ENCODE peak calls at places on chromosomes 16 and 17, in ten cellular contexts. J, G, Q, O, D, T, K, R, A and C are unnamed samples.

GRCh38 chr16:17437142-17437720 is 33.5 kb downstream of the XYLT1 start:
- DNase-seq in J (no peak), G (no peak), Q (no peak), O (no peak), D (peak; percentile 7), T (no peak), K (no peak), R (no peak), A (no peak), C (no peak)

GRCh38 chr17:37708616-37709212 is 36.1 kb downstream of the HNF1B start:
- DNase-seq in J (no peak), G (no peak), Q (peak; percentile 98), O (no peak), D (no peak), T (no peak), K (no peak), R (no peak), A (no peak), C (no peak)

GRCh38 chr17:79950711-79951110 is 85.0 kb downstream of the TBC1D16 start:
- DNase-seq in J (peak; percentile 85), G (peak; percentile 62), Q (no peak), O (no peak), D (no peak), T (no peak), K (no peak), R (no peak), A (no peak), C (no peak)

GRCh38 chr17:2337152-2337810 is at the start of gene SGSM2:
- DNase-seq in J (peak; percentile 77), G (peak; percentile 67), Q (peak; percentile 50), O (peak; percentile 65), D (peak; percentile 63), T (peak; percentile 95), K (peak; percentile 89), R (no peak), A (peak; percentile 71), C (peak; percentile 95)

GRCh38 chr16:47777191-47777590 is 316.1 kb downstream of the PHKB start:
- DNase-seq in J (no peak), G (no peak), Q (no peak), O (no peak), D (peak; percentile 70), T (no peak), K (no peak), R (no peak), A (no peak), C (no peak)

GRCh38 chr16:15643453-15644305 is 725 bp upstream of the MARF1 start:
- DNase-seq in J (no peak), G (peak; percentile 4), Q (peak; percentile 49), O (no peak), D (peak; percentile 73), T (no peak), K (no peak), R (peak; percentile 23), A (no peak), C (no peak)

GRCh38 chr17:44741316-44741715 is 17.5 kb upstream of the ADAM11 start:
- DNase-seq in J (no peak), G (no peak), Q (no peak), O (no peak), D (no peak), T (no peak), K (no peak), R (no peak), A (no peak), C (no peak)

GRCh38 chr17:41538565-41538991 is 10.5 kb upstream of the KRT19 start:
- DNase-seq in J (no peak), G (no peak), Q (no peak), O (no peak), D (peak; percentile 26), T (no peak), K (no peak), R (no peak), A (no peak), C (no peak)

GRCh38 chr17:77555741-77556291 is 402.7 kb upstream of the TNRC6C start:
- DNase-seq in J (peak; percentile 31), G (no peak), Q (peak; percentile 23), O (peak; percentile 30), D (peak; percentile 48), T (no peak), K (no peak), R (no peak), A (no peak), C (no peak)

GRCh38 chr17:75267403-75268232 is 3.4 kb downstream of the MIF4GD start:
- DNase-seq in J (peak; percentile 57), G (no peak), Q (peak; percentile 20), O (no peak), D (no peak), T (no peak), K (no peak), R (no peak), A (no peak), C (no peak)
- TF ChIP-seq CTCF in J (peak; percentile 24), G (peak; percentile 35), Q (no peak), O (no peak), D (no peak), T (no peak), K (no peak), R (no peak), A (no peak), C (no peak)

GRCh38 chr16:75264531-75264998 is 13.1 kb upstream of the BCAR1 start:
- DNase-seq in J (no peak), G (no peak), Q (no peak), O (no peak), D (peak; percentile 78), T (no peak), K (no peak), R (no peak), A (no peak), C (no peak)

GRCh38 chr16:75267631-75268264 is 16.3 kb upstream of the BCAR1 start:
- DNase-seq in J (no peak), G (no peak), Q (peak; percentile 76), O (peak; percentile 76), D (no peak), T (peak; percentile 40), K (no peak), R (no peak), A (no peak), C (no peak)

GRCh38 chr16:75264999-75265910 is 13.8 kb upstream of the BCAR1 start:
- DNase-seq in J (no peak), G (no peak), Q (peak; percentile 75), O (peak; percentile 68), D (no peak), T (no peak), K (peak; percentile 53), R (no peak), A (no peak), C (no peak)

GRCh38 chr16:75266738-75267630 is 15.6 kb upstream of the BCAR1 start:
- DNase-seq in J (no peak), G (no peak), Q (no peak), O (no peak), D (no peak), T (no peak), K (no peak), R (no peak), A (no peak), C (no peak)

GRCh38 chr16:75265911-75266701 is 14.7 kb upstream of the BCAR1 start:
- DNase-seq in J (peak; percentile 95), G (peak; percentile 88), Q (peak; percentile 89), O (peak; percentile 84), D (peak; percentile 79), T (peak; percentile 96), K (peak; percentile 94), R (no peak), A (peak; percentile 74), C (peak; percentile 98)
- TF ChIP-seq CTCF in J (no peak), G (no peak), Q (no peak), O (no peak), D (no peak), T (no peak), K (no peak), R (no peak), A (no peak), C (no peak)

GRCh38 chr17:691423-691822 is 23.2 kb downstream of the VPS53 start:
- DNase-seq in J (no peak), G (no peak), Q (no peak), O (no peak), D (no peak), T (no peak), K (no peak), R (no peak), A (no peak), C (no peak)

GRCh38 chr17:690346-690745 is 24.3 kb downstream of the VPS53 start:
- DNase-seq in J (no peak), G (no peak), Q (no peak), O (no peak), D (no peak), T (no peak), K (no peak), R (no peak), A (no peak), C (no peak)

GRCh38 chr17:689556-690247 is 24.9 kb downstream of the VPS53 start:
- DNase-seq in J (no peak), G (no peak), Q (no peak), O (no peak), D (no peak), T (no peak), K (no peak), R (no peak), A (no peak), C (no peak)

GRCh38 chr17:685006-685405 is 29.6 kb downstream of the VPS53 start:
- DNase-seq in J (no peak), G (no peak), Q (no peak), O (no peak), D (no peak), T (no peak), K (no peak), R (no peak), A (no peak), C (no peak)

GRCh38 chr17:688100-688989 is 26.3 kb downstream of the VPS53 start:
- DNase-seq in J (peak; percentile 56), G (no peak), Q (no peak), O (no peak), D (peak; percentile 59), T (no peak), K (no peak), R (no peak), A (no peak), C (no peak)
- TF ChIP-seq CTCF in J (peak; percentile 60), G (peak; percentile 51), Q (no peak), O (no peak), D (peak; percentile 42), T (peak; percentile 33), K (no peak), R (peak; percentile 30), A (peak; percentile 8), C (no peak)

GRCh38 chr16:30186782-30187555 is 3.6 kb downstream of the CORO1A start:
- DNase-seq in J (peak; percentile 74), G (peak; percentile 51), Q (no peak), O (peak; percentile 78), D (peak; percentile 51), T (peak; percentile 61), K (peak; percentile 53), R (no peak), A (peak; percentile 79), C (peak; percentile 67)

GRCh38 chr16:30186444-30186781 is 3.0 kb downstream of the CORO1A start:
- DNase-seq in J (no peak), G (no peak), Q (no peak), O (no peak), D (no peak), T (peak; percentile 12), K (no peak), R (no peak), A (no peak), C (no peak)

GRCh38 chr16:30185683-30186421 is 2.5 kb downstream of the CORO1A start:
- DNase-seq in J (no peak), G (no peak), Q (no peak), O (peak; percentile 45), D (no peak), T (peak; percentile 90), K (peak; percentile 85), R (no peak), A (peak; percentile 93), C (peak; percentile 87)

GRCh38 chr16:30187971-30188561 is 4.7 kb downstream of the CORO1A start:
- DNase-seq in J (no peak), G (no peak), Q (no peak), O (no peak), D (no peak), T (no peak), K (no peak), R (no peak), A (no peak), C (no peak)

GRCh38 chr16:30187556-30187865 is 4.1 kb downstream of the CORO1A start:
- DNase-seq in J (no peak), G (no peak), Q (no peak), O (no peak), D (no peak), T (no peak), K (no peak), R (no peak), A (no peak), C (no peak)
- TF ChIP-seq CTCF in J (no peak), G (peak; percentile 7), Q (no peak), O (no peak), D (no peak), T (no peak), K (no peak), R (no peak), A (no peak), C (no peak)